ENCODE peak calls at places on chromosome 4, in four cellular contexts. Y is CD4-positive, alpha-beta memory T cell; C is stimulated activated CD4-positive, alpha-beta T cell treated with anti-CD3 and anti-CD28 coated beads, Interleukin-2, amount 100 ng/mL, for 48 hours; F is glutamatergic neuron. O is an unnamed sample.

GRCh38 chr4:46404961-46405360 is 15.0 kb upstream of the GABRA2 start:
- DNase-seq in Y (no peak), C (no peak), F (peak; percentile 17), O (no peak)

GRCh38 chr4:111930658-111931057 is 214.6 kb upstream of the FAM241A start:
- DNase-seq in Y (no peak), C (no peak), F (no peak), O (no peak)

GRCh38 chr4:1725521-1725920 is 4.2 kb downstream of the TACC3 start:
- DNase-seq in Y (no peak), C (no peak), F (no peak), O (no peak)

GRCh38 chr4:113684534-113685091 is 76.9 kb downstream of the CAMK2D start:
- DNase-seq in Y (no peak), C (no peak), F (peak; percentile 73), O (no peak)

GRCh38 chr4:24328711-24329110 is 255.6 kb downstream of the DHX15 start:
- DNase-seq in Y (no peak), C (no peak), F (no peak), O (no peak)

GRCh38 chr4:100391913-100392312 is 125.9 kb downstream of the EMCN start:
- DNase-seq in Y (no peak), C (no peak), F (no peak), O (no peak)

GRCh38 chr4:1022739-1023066 is 11.3 kb downstream of the FGFRL1 start:
- DNase-seq in Y (no peak), C (no peak), F (no peak), O (no peak)

GRCh38 chr4:134610172-134610571 is 408.6 kb upstream of the PABPC4L start:
- DNase-seq in Y (no peak), C (no peak), F (no peak), O (no peak)